ENCODE peak calls at places on chromosomes 12 and 14, in nine cellular contexts. P is tibial artery; V is endodermal cell; O is tibial nerve; N is cardiac muscle cell; X is fibroblast of mammary gland; H is activated CD8-positive, alpha-beta T cell treated with anti-CD3 and anti-CD28 coated beads for 36 hours; G is lung; F is IMR-90. E is an unnamed sample.

GRCh38 chr12:22986997-22987396 is 362.0 kb downstream of the ETNK1 start:
- DNase-seq in X (peak), V (no peak), N (no peak), H (no peak), O (no peak), F (no peak), P (no peak), G (no peak), E (no peak)

GRCh38 chr12:43291516-43291915 is 260.5 kb downstream of the ADAMTS20 start:
- DNase-seq in F (peak), P (no peak), X (peak), V (no peak), N (peak), G (no peak), H (no peak), O (no peak), E (no peak)

GRCh38 chr14:26703967-26704366 is 106.1 kb upstream of the NOVA1 start:
- DNase-seq in P (no peak), G (no peak), H (no peak), V (no peak), X (no peak), N (no peak), F (no peak), O (no peak), E (no peak)

GRCh38 chr14:103700753-103701490 is 14.3 kb downstream of the XRCC3 start:
- DNase-seq in G (no peak), X (no peak), O (no peak), H (no peak), V (no peak), P (no peak), F (no peak), N (no peak), E (no peak)

GRCh38 chr12:12098689-12099010 is 27.9 kb downstream of the BCL2L14 start:
- DNase-seq in G (no peak), O (no peak), V (no peak), H (no peak), F (no peak), N (no peak), X (no peak), P (no peak), E (no peak)

GRCh38 chr14:86712176-86712575 is 1182.2 kb downstream of the FLRT2 start:
- DNase-seq in F (peak), X (no peak), O (no peak), P (no peak), V (no peak), H (no peak), G (no peak), N (peak), E (no peak)

GRCh38 chr14:31934767-31935266 is 142.3 kb upstream of the ARHGAP5 start:
- DNase-seq in P (no peak), V (peak), X (peak), G (no peak), F (peak), O (no peak), H (no peak), N (peak), E (no peak)

GRCh38 chr14:101561897-101562490 is 699 bp downstream of the DIO3 start:
- DNase-seq in F (no peak), N (no peak), P (no peak), O (no peak), H (no peak), V (no peak), G (no peak), X (no peak), E (no peak)

GRCh38 chr12:58033831-58034230 is 92.5 kb downstream of the ATP23 start:
- DNase-seq in N (no peak), F (no peak), P (no peak), G (no peak), X (no peak), H (no peak), V (no peak), O (no peak), E (no peak)

GRCh38 chr14:90664911-90665695 is 151.1 kb downstream of the TTC7B start:
- DNase-seq in O (no peak), V (no peak), F (peak), P (no peak), X (no peak), N (peak), G (no peak), H (no peak), E (no peak)

GRCh38 chr12:123306200-123306599 is 34.5 kb upstream of the CDK2AP1 start:
- DNase-seq in H (no peak), G (no peak), F (no peak), N (no peak), X (no peak), O (no peak), P (no peak), V (no peak), E (no peak)

GRCh38 chr12:100716949-100717732 is 77.4 kb upstream of the ANO4 start:
- DNase-seq in F (no peak), H (no peak), O (no peak), P (no peak), G (no peak), X (peak), N (peak), V (peak), E (no peak)

GRCh38 chr12:66065623-66066022 is 64.9 kb downstream of the LLPH start:
- DNase-seq in P (no peak), N (peak), V (no peak), G (no peak), F (peak), H (no peak), X (peak), O (no peak), E (no peak)

GRCh38 chr12:32124637-32125036 is 18.0 kb downstream of the BICD1 start:
- DNase-seq in X (no peak), N (no peak), F (no peak), O (no peak), G (no peak), P (no peak), H (no peak), V (peak), E (no peak)

GRCh38 chr12:48717252-48717695 is 767 bp upstream of the CCNT1 start:
- DNase-seq in O (no peak), N (peak), G (no peak), X (peak), P (no peak), V (no peak), F (peak), H (no peak), E (peak)

GRCh38 chr12:67811437-67812361 is 163.2 kb downstream of the DYRK2 start:
- DNase-seq in F (peak), X (peak), O (no peak), H (no peak), N (peak), G (no peak), P (no peak), V (no peak), E (no peak)

GRCh38 chr12:13896063-13896626 is 85.3 kb downstream of the GRIN2B start:
- DNase-seq in G (no peak), N (no peak), H (no peak), F (no peak), X (no peak), V (no peak), O (no peak), P (no peak), E (no peak)

GRCh38 chr12:29241821-29242591 is 92.9 kb downstream of the FAR2 start:
- DNase-seq in G (peak), O (no peak), V (peak), N (peak), F (peak), P (peak), X (peak), H (peak), E (peak)

GRCh38 chr12:108648371-108648770 is 14.7 kb upstream of the SELPLG start:
- DNase-seq in O (no peak), N (no peak), H (no peak), G (no peak), F (no peak), V (peak), P (no peak), X (no peak), E (no peak)

GRCh38 chr12:108647936-108648287 is 14.2 kb upstream of the SELPLG start:
- DNase-seq in V (peak), G (no peak), P (no peak), X (no peak), H (no peak), O (no peak), F (no peak), N (no peak), E (no peak)

GRCh38 chr12:108645686-108646596 is 12.2 kb upstream of the SELPLG start:
- DNase-seq in O (no peak), H (no peak), V (peak), X (no peak), P (no peak), N (no peak), G (no peak), F (no peak), E (no peak)

GRCh38 chr12:108646597-108647190 is 13.0 kb upstream of the SELPLG start:
- DNase-seq in V (no peak), N (no peak), F (peak), X (peak), O (no peak), H (no peak), P (no peak), G (no peak), E (no peak)

DNA sequence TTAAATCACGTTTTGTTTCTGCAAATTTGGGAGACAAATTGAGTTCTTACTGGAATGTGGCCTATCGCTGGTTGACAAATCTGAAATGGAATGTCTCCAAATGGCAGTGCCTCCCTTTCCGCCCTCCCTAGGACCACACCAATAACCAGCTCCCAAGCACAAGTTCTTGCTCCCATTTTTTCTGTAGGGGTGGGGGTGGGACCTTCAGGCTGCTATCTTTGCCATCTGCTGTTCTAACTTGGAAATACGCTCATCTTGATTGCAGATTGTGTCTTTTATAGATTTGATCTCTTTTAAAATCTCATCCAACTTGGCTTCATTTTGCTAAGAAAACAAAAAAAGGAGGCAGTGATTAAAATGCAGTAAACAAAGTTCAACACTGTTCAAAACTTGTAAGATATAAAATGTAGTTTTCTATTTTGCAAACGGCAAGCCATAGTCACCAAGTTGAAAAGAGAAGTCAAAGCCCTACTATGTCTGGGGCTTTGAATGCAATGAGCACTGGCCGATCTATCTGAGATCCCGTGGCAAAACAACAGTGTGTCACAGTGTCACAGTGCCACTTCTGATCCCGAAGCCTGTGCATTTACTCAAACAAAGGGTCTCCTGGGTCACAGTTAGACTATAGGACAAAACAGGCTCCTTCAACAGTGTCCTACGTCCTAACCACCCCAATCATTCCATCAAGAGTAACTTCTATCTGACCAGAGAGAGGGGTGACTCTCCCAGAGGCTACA is 13.7 kb upstream of the SELPLG start:
- DNase-seq in H (no peak), O (no peak), P (no peak), G (no peak), N (no peak), F (no peak), V (peak), X (no peak), E (no peak)
- TF ChIP-seq CTCF in H (no peak), O (peak), P (no peak), G (no peak), N (no peak), F (no peak), V (peak), X (peak), E (no peak)

GRCh38 chr14:24093901-24094838 is at the start of gene PCK2:
- DNase-seq in H (peak), F (peak), G (peak), X (peak), P (peak), O (peak), V (peak), N (peak), E (peak)
- TF ChIP-seq CTCF in H (no peak), F (peak), G (no peak), X (peak), P (peak), O (no peak), V (peak), N (peak), E (no peak)

GRCh38 chr12:24447678-24448077 is 498.2 kb upstream of the SOX5 start:
- DNase-seq in H (no peak), O (no peak), N (no peak), X (no peak), F (no peak), P (no peak), V (no peak), G (no peak), E (no peak)
- TF ChIP-seq CTCF in H (no peak), O (no peak), N (no peak), X (no peak), F (no peak), P (no peak), V (no peak), G (no peak), E (no peak)

GRCh38 chr12:53740130-53740491 is 11.7 kb downstream of the CISTR start:
- DNase-seq in H (no peak), V (no peak), P (no peak), G (no peak), F (no peak), X (no peak), O (no peak), N (no peak), E (no peak)
- TF ChIP-seq CTCF in H (no peak), V (no peak), P (no peak), G (no peak), F (no peak), X (no peak), O (no peak), N (no peak), E (no peak)

DNA sequence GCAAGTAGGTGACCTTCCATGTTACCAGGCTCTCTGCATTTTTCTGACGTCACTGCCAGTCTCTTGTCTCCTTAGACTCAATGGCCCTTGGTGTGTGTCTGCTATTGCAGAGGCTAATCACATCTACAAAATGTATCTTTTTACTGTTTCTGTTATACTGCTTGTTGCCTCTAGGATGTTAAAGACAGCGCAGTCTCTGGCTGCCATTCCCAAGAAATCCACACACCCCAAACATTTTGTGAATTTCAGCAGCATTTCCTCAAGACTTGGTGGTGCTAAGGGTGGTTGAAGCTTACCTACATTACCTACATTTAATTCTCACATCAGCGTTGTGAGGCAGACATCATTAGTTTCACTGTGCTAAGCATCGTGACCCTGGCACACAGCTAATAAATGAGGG is 87.2 kb downstream of the C12orf75 start:
- DNase-seq in X (no peak), P (no peak), G (no peak), N (no peak), F (no peak), H (no peak), O (no peak), V (no peak), E (no peak)
- TF ChIP-seq CTCF in X (no peak), P (no peak), G (no peak), N (no peak), F (peak), H (no peak), O (no peak), V (peak), E (no peak)

GRCh38 chr12:127268121-127268520 is 998.8 kb upstream of the TMEM132C start:
- DNase-seq in O (no peak), F (no peak), X (no peak), N (peak), P (no peak), G (no peak), H (no peak), V (no peak), E (no peak)
- TF ChIP-seq CTCF in O (no peak), F (no peak), X (no peak), N (no peak), P (no peak), G (no peak), H (no peak), V (no peak), E (no peak)

GRCh38 chr12:124884587-124885438 is 21.1 kb upstream of the SCARB1 start:
- DNase-seq in O (no peak), P (no peak), V (peak), H (no peak), G (no peak), F (no peak), N (no peak), X (no peak), E (no peak)
- TF ChIP-seq CTCF in O (no peak), P (no peak), V (peak), H (no peak), G (no peak), F (no peak), N (no peak), X (no peak), E (no peak)

GRCh38 chr12:108457734-108458361 is 57.2 kb upstream of the FICD start:
- DNase-seq in G (no peak), X (peak), O (no peak), F (no peak), H (no peak), V (peak), N (no peak), P (no peak), E (no peak)
- TF ChIP-seq CTCF in G (no peak), X (peak), O (no peak), F (no peak), H (no peak), V (no peak), N (no peak), P (no peak), E (no peak)

E was measured in GM20000.